ENCODE peak calls at places on chromosomes 2 and 18, in five cellular contexts. H, I, F, G and D are unnamed samples.

GRCh38 chr2:159051656-159052055 is 83.2 kb downstream of the TANC1 start:
- DNase-seq in H (no peak), I (peak; percentile 55), F (no peak), G (peak; percentile 81), D (no peak)

GRCh38 chr18:2846638-2847340 is at the start of gene EMILIN2:
- DNase-seq in H (peak; percentile 76), I (peak; percentile 57), F (peak; percentile 59), G (peak; percentile 56), D (peak; percentile 43)

GRCh38 chr2:70921031-70921430 is 14.7 kb upstream of the ATP6V1B1 start:
- DNase-seq in H (no peak), I (no peak), F (no peak), G (no peak), D (no peak)

GRCh38 chr18:10197097-10197496 is 257.3 kb upstream of the APCDD1 start:
- DNase-seq in H (no peak), I (no peak), F (peak; percentile 45), G (no peak), D (no peak)

GRCh38 chr2:197265931-197266330 is 44.6 kb downstream of the ANKRD44 start:
- DNase-seq in H (no peak), I (no peak), F (no peak), G (no peak), D (no peak)

GRCh38 chr2:129174143-129174542 is 805.3 kb upstream of the RAB6C start:
- DNase-seq in H (no peak), I (no peak), F (no peak), G (no peak), D (no peak)

GRCh38 chr18:8942021-8942908 is 160.2 kb upstream of the NDUFV2 start:
- DNase-seq in H (peak; percentile 52), I (no peak), F (no peak), G (no peak), D (no peak)

GRCh38 chr2:174051741-174052638 is 86.8 kb upstream of the SP3 start:
- DNase-seq in H (peak; percentile 76), I (peak; percentile 73), F (peak; percentile 59), G (peak; percentile 73), D (peak; percentile 74)

GRCh38 chr2:100974712-100975520 is 27.2 kb upstream of the RPL31 start:
- DNase-seq in H (no peak), I (no peak), F (no peak), G (no peak), D (no peak)

GRCh38 chr2:109558076-109558882 is 55.5 kb downstream of the SEPTIN10 start:
- DNase-seq in H (peak; percentile 92), I (peak; percentile 77), F (peak; percentile 39), G (peak; percentile 66), D (peak; percentile 6)

GRCh38 chr2:9895669-9896068 is 52.4 kb downstream of the TAF1B start:
- DNase-seq in H (no peak), I (no peak), F (no peak), G (no peak), D (no peak)

GRCh38 chr2:17800219-17800618 is 16.0 kb upstream of the MSGN1 start:
- DNase-seq in H (peak; percentile 22), I (peak; percentile 65), F (no peak), G (peak; percentile 48), D (no peak)

GRCh38 chr18:23872701-23873550 is 141.6 kb upstream of the TTC39C start:
- DNase-seq in H (no peak), I (no peak), F (peak; percentile 90), G (no peak), D (no peak)

GRCh38 chr2:171319164-171319810 is 114.5 kb downstream of the METTL8 start:
- DNase-seq in H (peak; percentile 21), I (peak; percentile 81), F (no peak), G (no peak), D (no peak)

GRCh38 chr2:109264595-109265328 is 135.8 kb downstream of the SH3RF3 start:
- DNase-seq in H (peak; percentile 78), I (peak; percentile 75), F (no peak), G (peak; percentile 81), D (peak; percentile 68)

GRCh38 chr2:52919668-52920067 is 847.9 kb upstream of the CHAC2 start:
- DNase-seq in H (no peak), I (peak; percentile 18), F (no peak), G (peak; percentile 27), D (no peak)

GRCh38 chr2:227472265-227473018 is 486 bp downstream of the AGFG1 start:
- DNase-seq in H (peak; percentile 63), I (peak; percentile 59), F (peak; percentile 43), G (no peak), D (peak; percentile 57)

GRCh38 chr18:50721006-50721405 is 98.8 kb downstream of the MRO start:
- DNase-seq in H (no peak), I (no peak), F (no peak), G (no peak), D (no peak)

GRCh38 chr18:46750626-46751025 is 6.2 kb downstream of the ST8SIA5 start:
- DNase-seq in H (no peak), I (no peak), F (no peak), G (no peak), D (no peak)

GRCh38 chr2:95275601-95276243 is 1.5 kb downstream of the PROM2 start:
- DNase-seq in H (peak; percentile 44), I (no peak), F (peak; percentile 57), G (no peak), D (peak; percentile 32)

GRCh38 chr2:45681675-45682074 is 30.2 kb downstream of the PRKCE start:
- DNase-seq in H (peak; percentile 93), I (peak; percentile 91), F (peak; percentile 29), G (peak; percentile 81), D (peak; percentile 60)

GRCh38 chr2:190662754-190663153 is 13.9 kb downstream of the NAB1 start:
- DNase-seq in H (no peak), I (no peak), F (no peak), G (no peak), D (no peak)

GRCh38 chr2:239717706-239718105 is 307.4 kb downstream of the NDUFA10 start:
- DNase-seq in H (no peak), I (no peak), F (no peak), G (no peak), D (no peak)

GRCh38 chr2:138711812-138712211 is 68.4 kb downstream of the NXPH2 start:
- DNase-seq in H (peak; percentile 4), I (peak; percentile 24), F (no peak), G (no peak), D (no peak)

GRCh38 chr2:3224681-3225080 is 152.9 kb downstream of the EIPR1 start:
- DNase-seq in H (no peak), I (no peak), F (no peak), G (no peak), D (no peak)

GRCh38 chr2:3223080-3223923 is 154.3 kb downstream of the EIPR1 start:
- DNase-seq in H (peak; percentile 53), I (no peak), F (no peak), G (no peak), D (peak; percentile 17)

GRCh38 chr2:3219536-3219935 is 158.1 kb downstream of the EIPR1 start:
- DNase-seq in H (no peak), I (no peak), F (no peak), G (no peak), D (no peak)

GRCh38 chr2:3217646-3218045 is 160.0 kb downstream of the EIPR1 start:
- DNase-seq in H (no peak), I (no peak), F (no peak), G (no peak), D (no peak)

DNA sequence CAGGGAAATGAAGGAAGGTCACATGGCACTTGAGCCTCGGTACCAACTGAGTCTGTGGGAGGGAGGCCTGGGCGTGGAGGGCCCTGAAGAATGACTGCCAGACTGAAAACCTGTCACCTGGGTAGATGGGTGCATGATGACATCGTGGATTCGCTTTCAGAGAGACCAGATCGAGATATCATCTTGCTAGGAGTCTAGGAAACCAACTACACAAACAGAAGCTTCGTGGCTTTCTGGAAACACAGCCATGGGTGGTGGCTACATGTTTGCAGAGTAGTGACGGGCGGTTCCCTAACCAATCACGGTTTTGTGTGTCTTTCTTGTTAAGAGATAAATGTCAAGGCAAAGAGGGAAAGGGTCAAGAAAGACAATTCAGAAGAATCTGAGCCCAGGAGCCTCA is 155.0 kb downstream of the EIPR1 start:
- DNase-seq in H (no peak), I (no peak), F (no peak), G (no peak), D (no peak)
- H3K9me3 ChIP-seq in H (no peaks in the 10 kb centered on the region), I (no peaks in the 10 kb centered on the region), F (no peaks in the 10 kb centered on the region), G (no peaks in the 10 kb centered on the region), D (no peaks in the 10 kb centered on the region)

DNA sequence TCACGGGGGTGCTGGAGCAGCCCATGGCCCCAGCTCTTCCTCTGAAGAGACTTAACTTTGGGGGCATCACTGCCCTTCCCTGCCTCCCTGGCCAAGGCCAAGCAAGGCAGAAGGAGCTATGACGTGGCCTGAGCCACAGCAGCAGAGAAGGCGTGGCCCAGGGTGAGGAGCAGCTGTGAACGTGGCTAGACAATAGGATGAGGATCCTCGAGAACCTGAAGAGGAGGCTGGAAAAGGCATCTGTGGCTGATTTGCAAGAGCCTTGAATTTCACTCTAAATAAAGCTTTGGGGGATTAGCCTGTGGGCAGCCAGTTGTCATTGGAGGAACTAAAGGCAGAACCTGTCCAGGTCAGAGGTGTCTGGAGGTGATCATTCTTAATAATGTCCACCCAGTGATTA is 652.9 kb upstream of the ID2 start:
- DNase-seq in H (no peak), I (no peak), F (no peak), G (no peak), D (no peak)
- H3K9me3 ChIP-seq in H (no peaks in the 10 kb centered on the region), I (no peaks in the 10 kb centered on the region), F (no peaks in the 10 kb centered on the region), G (no peaks in the 10 kb centered on the region), D (no peaks in the 10 kb centered on the region)

GRCh38 chr2:42770288-42771131 is 6.6 kb upstream of the OXER1 start:
- DNase-seq in H (peak; percentile 51), I (peak; percentile 50), F (no peak), G (peak; percentile 29), D (no peak)

GRCh38 chr2:42771546-42772153 is 7.7 kb upstream of the OXER1 start:
- DNase-seq in H (no peak), I (no peak), F (no peak), G (no peak), D (no peak)

GRCh38 chr2:42777883-42778805 is 14.2 kb upstream of the OXER1 start:
- DNase-seq in H (peak; percentile 50), I (no peak), F (peak; percentile 30), G (no peak), D (peak; percentile 76)

GRCh38 chr2:42775812-42776211 is 11.9 kb upstream of the OXER1 start:
- DNase-seq in H (no peak), I (no peak), F (no peak), G (no peak), D (no peak)

DNA sequence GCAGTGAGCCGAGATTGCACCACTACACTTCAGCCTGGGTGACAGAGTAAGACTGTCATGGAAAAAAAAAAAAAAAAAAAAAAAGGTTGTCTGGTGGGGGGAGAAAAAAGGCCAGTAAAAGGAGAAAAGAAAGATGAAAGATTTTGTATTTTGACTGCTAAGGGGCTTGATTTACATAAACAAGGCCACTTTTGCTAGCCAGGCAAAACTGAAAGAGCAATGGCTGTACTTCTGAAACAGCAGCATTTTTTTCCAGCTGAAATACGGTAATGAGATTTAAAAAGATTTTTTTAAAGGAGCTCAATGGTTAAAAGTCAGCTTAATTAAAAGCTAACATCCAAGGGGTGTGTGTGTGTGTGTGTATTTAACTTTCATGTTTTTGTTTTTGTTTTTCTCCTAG is 11.3 kb upstream of the OXER1 start:
- DNase-seq in H (no peak), I (no peak), F (no peak), G (no peak), D (no peak)
- H3K9me3 ChIP-seq in H (no peaks in the 10 kb centered on the region), I (no peaks in the 10 kb centered on the region), F (no peaks in the 10 kb centered on the region), G (no peaks in the 10 kb centered on the region), D (peaks cover 5% of the 10 kb centered on the region)

DNA sequence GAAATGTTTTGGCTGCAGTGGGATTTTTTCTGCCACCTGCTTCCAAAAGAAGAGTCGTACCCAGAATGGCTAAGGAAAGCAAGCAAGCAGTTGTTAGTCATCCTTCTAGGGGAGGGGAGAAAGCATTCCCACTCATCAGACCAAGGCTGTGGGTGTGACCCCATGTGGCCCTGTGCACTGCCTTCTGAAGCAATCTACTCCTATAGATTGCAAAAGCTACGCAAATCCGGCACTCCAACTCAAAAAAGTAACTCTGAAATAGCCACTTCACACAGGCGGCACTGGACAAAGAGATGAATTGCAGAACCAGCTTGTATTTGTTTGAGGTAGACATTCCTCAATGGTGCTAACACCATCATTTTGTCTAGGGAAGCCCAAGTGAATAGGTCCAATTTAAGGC is 44.3 kb downstream of the ST3GAL5 start:
- DNase-seq in H (no peak), I (peak; percentile 26), F (no peak), G (peak; percentile 23), D (no peak)
- H3K9me3 ChIP-seq in H (no peaks in the 10 kb centered on the region), I (no peaks in the 10 kb centered on the region), F (no peaks in the 10 kb centered on the region), G (no peaks in the 10 kb centered on the region), D (no peaks in the 10 kb centered on the region)